ENCODE peak calls at places on chromosomes 7 and 10, in five cellular contexts. I is GM04504; Y is stimulated activated CD4-positive, alpha-beta T cell treated with anti-CD3 and anti-CD28 coated beads, Interleukin-1b, Interleukin-23, amount 100 ng/mL, for 1 hour; W is stimulated activated CD8-positive, alpha-beta memory T cell treated with anti-CD3 and anti-CD28 coated beads, Interleukin-15, amount 100 ng/mL, for 24 hours; O is AG04450. C is an unnamed sample.

GRCh38 chr10:115963848-115964247 is 309.2 kb downstream of the GFRA1 start:
- DNase-seq in I (no peak), Y (no peak), W (no peak), O (no peak), C (no peak)

GRCh38 chr10:33229252-33229943 is 105.1 kb downstream of the NRP1 start:
- DNase-seq in I (no peak), Y (no peak), W (no peak), O (no peak), C (no peak)

GRCh38 chr10:113356794-113357687 is 195.8 kb upstream of the HABP2 start:
- DNase-seq in I (peak), Y (no peak), W (no peak), O (no peak), C (no peak)

GRCh38 chr10:103845983-103846382 is 9.4 kb downstream of the SH3PXD2A start:
- DNase-seq in I (no peak), Y (no peak), W (no peak), O (no peak), C (no peak)

GRCh38 chr7:102934267-102934666 is 21.5 kb downstream of the LRRC17 start:
- DNase-seq in I (no peak), Y (no peak), W (no peak), O (no peak), C (no peak)

GRCh38 chr10:72332423-72333110 is 22.2 kb downstream of the DNAJB12 start:
- DNase-seq in I (no peak), Y (no peak), W (no peak), O (no peak), C (no peak)

GRCh38 chr10:30784521-30784895 is 155.0 kb upstream of the LYZL2 start:
- DNase-seq in I (peak), Y (no peak), W (no peak), O (no peak), C (no peak)

GRCh38 chr7:149195180-149196150 is at the start of gene ZNF282:
- DNase-seq in I (peak), Y (peak), W (peak), O (peak), C (peak)

GRCh38 chr10:123783296-123783695 is 108.3 kb downstream of the CPXM2 start:
- DNase-seq in I (no peak), Y (no peak), W (no peak), O (no peak), C (no peak)

GRCh38 chr10:98010939-98011685 is 19.3 kb downstream of the CRTAC1 start:
- DNase-seq in I (no peak), Y (no peak), W (no peak), O (no peak), C (no peak)

GRCh38 chr7:51069411-51070083 is 247.1 kb downstream of the COBL start:
- DNase-seq in I (no peak), Y (no peak), W (no peak), O (no peak), C (no peak)

GRCh38 chr10:97827778-97828291 is 21.8 kb upstream of the GOLGA7B start:
- DNase-seq in I (no peak), Y (no peak), W (no peak), O (no peak), C (no peak)

GRCh38 chr7:46059308-46060020 is 138.4 kb upstream of the IGFBP3 start:
- DNase-seq in I (no peak), Y (no peak), W (no peak), O (no peak), C (no peak)

GRCh38 chr7:114835861-114836260 is 86.0 kb upstream of the MDFIC start:
- DNase-seq in I (no peak), Y (no peak), W (no peak), O (no peak), C (no peak)

GRCh38 chr7:6123843-6124242 is 92.7 kb downstream of the ANKRD61 start:
- DNase-seq in I (no peak), Y (no peak), W (no peak), O (no peak), C (no peak)

GRCh38 chr7:69906309-69906995 is 308.2 kb downstream of the AUTS2 start:
- DNase-seq in I (no peak), Y (no peak), W (no peak), O (no peak), C (no peak)

GRCh38 chr7:34823650-34824258 is 165.7 kb downstream of the NPSR1 start:
- DNase-seq in I (peak), Y (peak), W (peak), O (peak), C (no peak)

GRCh38 chr7:149820622-149821190 is 17.5 kb upstream of the ZNF862 start:
- DNase-seq in I (no peak), Y (no peak), W (no peak), O (no peak), C (no peak)

GRCh38 chr10:110746254-110746826 is 102.2 kb downstream of the RBM20 start:
- DNase-seq in I (peak), Y (peak), W (no peak), O (peak), C (peak)

GRCh38 chr10:78972160-78972946 is 96.4 kb upstream of the ZMIZ1 start:
- DNase-seq in I (peak), Y (no peak), W (no peak), O (no peak), C (no peak)

GRCh38 chr7:67692425-67692824 is 695.8 kb downstream of the TYW1 start:
- DNase-seq in I (no peak), Y (no peak), W (no peak), O (no peak), C (no peak)

GRCh38 chr10:103451091-103451801 is 924 bp downstream of the CALHM2 start:
- DNase-seq in I (peak), Y (no peak), W (no peak), O (no peak), C (no peak)

GRCh38 chr7:156816943-156817572 is 75.9 kb downstream of the LMBR1 start:
- DNase-seq in I (no peak), Y (no peak), W (no peak), O (peak), C (no peak)

GRCh38 chr10:114506874-114507385 is 102.6 kb upstream of the AFAP1L2 start:
- DNase-seq in I (no peak), Y (no peak), W (no peak), O (no peak), C (no peak)

GRCh38 chr7:2046581-2047271 is 186.0 kb downstream of the MAD1L1 start:
- DNase-seq in I (no peak), Y (no peak), W (no peak), O (no peak), C (no peak)

GRCh38 chr10:5413012-5413938 is 918 bp downstream of the NET1 start:
- DNase-seq in I (peak), Y (no peak), W (no peak), O (no peak), C (no peak)

GRCh38 chr10:130427216-130427722 is 291.1 kb downstream of the GLRX3 start:
- DNase-seq in I (no peak), Y (no peak), W (no peak), O (no peak), C (no peak)

GRCh38 chr7:51647931-51648351 is 331.3 kb upstream of the COBL start:
- DNase-seq in I (no peak), Y (no peak), W (no peak), O (no peak), C (no peak)

GRCh38 chr7:134691820-134692705 is 45.4 kb downstream of the BPGM start:
- DNase-seq in I (no peak), Y (no peak), W (no peak), O (no peak), C (no peak)

GRCh38 chr7:122143376-122143750 is 686 bp downstream of the AASS start:
- DNase-seq in I (no peak), Y (no peak), W (no peak), O (no peak), C (no peak)

GRCh38 chr10:52050429-52051047 is 263.5 kb upstream of the DKK1 start:
- DNase-seq in I (no peak), Y (no peak), W (no peak), O (no peak), C (no peak)

GRCh38 chr10:14626126-14626525 is 148.6 kb downstream of the FAM107B start:
- DNase-seq in I (no peak), Y (no peak), W (no peak), O (no peak), C (no peak)